ENCODE peak calls at places on chromosome 14, in ten cellular contexts. O, G, R, L, X, I, M, J, B and T are unnamed samples.

GRCh38 chr14:24659916-24660570 is 26.1 kb upstream of the GZMB start:
- DNase-seq in O (no peak), G (no peak), R (no peak), L (no peak), X (no peak), I (no peak), M (no peak), J (no peak), B (no peak), T (no peak)

GRCh38 chr14:40122978-40123648 is 690.9 kb upstream of the FBXO33 start:
- DNase-seq in O (no peak), G (peak), R (no peak), L (no peak), X (no peak), I (no peak), M (no peak), J (no peak), B (no peak), T (no peak)

GRCh38 chr14:37594916-37595808 is at the start of the genes FOXA1 and TTC6:
- DNase-seq in O (peak), G (no peak), R (peak), L (no peak), X (no peak), I (no peak), M (no peak), J (no peak), B (no peak), T (no peak)

GRCh38 chr14:23727566-23728335 is 91.6 kb downstream of the DHRS2 start:
- DNase-seq in O (no peak), G (peak), R (peak), L (no peak), X (peak), I (no peak), M (peak), J (no peak), B (no peak), T (no peak)

GRCh38 chr14:90753456-90754005 is 62.7 kb downstream of the TTC7B start:
- DNase-seq in O (no peak), G (no peak), R (no peak), L (no peak), X (no peak), I (no peak), M (no peak), J (no peak), B (no peak), T (no peak)

GRCh38 chr14:26323781-26324363 is 274.0 kb downstream of the NOVA1 start:
- DNase-seq in O (no peak), G (no peak), R (no peak), L (no peak), X (no peak), I (no peak), M (no peak), J (no peak), B (no peak), T (no peak)

GRCh38 chr14:34214961-34215360 is 247.1 kb downstream of the SPTSSA start:
- DNase-seq in O (no peak), G (no peak), R (no peak), L (no peak), X (no peak), I (no peak), M (no peak), J (no peak), B (no peak), T (no peak)

GRCh38 chr14:72700338-72701231 is 193.3 kb downstream of the DPF3 start:
- DNase-seq in O (peak), G (no peak), R (no peak), L (no peak), X (no peak), I (no peak), M (no peak), J (no peak), B (no peak), T (no peak)

GRCh38 chr14:65335548-65335947 is 77.0 kb upstream of the FUT8 start:
- DNase-seq in O (no peak), G (no peak), R (no peak), L (no peak), X (no peak), I (no peak), M (no peak), J (no peak), B (no peak), T (no peak)

GRCh38 chr14:76977793-76978730 is 50.4 kb downstream of the IRF2BPL start:
- DNase-seq in O (peak), G (no peak), R (peak), L (no peak), X (no peak), I (peak), M (no peak), J (peak), B (peak), T (peak)